ENCODE peak calls at places on chromosomes 16 and 17, in six cellular contexts. I is upper lobe of left lung, U is adrenal gland, O is GM12878, B is H9, E is progenitor cell of endocrine pancreas. A is an unnamed sample.

GRCh38 chr16:76856112-76856511 is 334.9 kb upstream of the MON1B start:
- DNase-seq in I (no peak), U (no peak), O (no peak), B (no peak), E (no peak), A (no peak)

GRCh38 chr16:89257281-89257731 is 39.8 kb downstream of the ZNF778 start:
- DNase-seq in I (no peak), U (no peak), O (no peak), B (peak), E (no peak), A (no peak)

GRCh38 chr17:30188211-30188939 is 47.1 kb downstream of the SLC6A4 start:
- DNase-seq in I (no peak), U (no peak), O (no peak), B (no peak), E (no peak), A (no peak)

GRCh38 chr17:34401165-34401564 is 38.1 kb upstream of the CCL1 start:
- DNase-seq in I (no peak), U (no peak), O (no peak), B (peak), E (no peak), A (no peak)

GRCh38 chr16:49858200-49859129 is 2.6 kb upstream of the ZNF423 start:
- DNase-seq in I (no peak), U (peak), O (no peak), B (peak), E (peak), A (peak)

GRCh38 chr17:51869387-51869786 is 289.1 kb downstream of the CA10 start:
- DNase-seq in I (no peak), U (no peak), O (no peak), B (peak), E (peak), A (no peak)

GRCh38 chr17:67245694-67246397 is 850 bp upstream of the HELZ start:
- DNase-seq in I (peak), U (no peak), O (no peak), B (peak), E (peak), A (peak)

GRCh38 chr16:79571065-79571697 is 29.4 kb downstream of the MAF start:
- DNase-seq in I (no peak), U (peak), O (no peak), B (no peak), E (no peak), A (peak)

GRCh38 chr17:37239690-37240344 is 136.0 kb upstream of the C17orf78 start:
- DNase-seq in I (no peak), U (peak), O (no peak), B (no peak), E (no peak), A (no peak)

GRCh38 chr16:19559242-19559910 is 3.9 kb downstream of the VPS35L start:
- DNase-seq in I (no peak), U (no peak), O (no peak), B (no peak), E (no peak), A (no peak)

GRCh38 chr16:79932564-79932963 is 332.0 kb upstream of the MAF start:
- DNase-seq in I (no peak), U (no peak), O (no peak), B (no peak), E (no peak), A (no peak)

GRCh38 chr16:24075302-24075701 is 180.8 kb upstream of the CACNG3 start:
- DNase-seq in I (no peak), U (no peak), O (no peak), B (peak), E (no peak), A (no peak)

GRCh38 chr17:64778367-64779290 is 116.5 kb upstream of the SMURF2 start:
- DNase-seq in I (no peak), U (no peak), O (no peak), B (peak), E (peak), A (peak)

GRCh38 chr17:76147211-76148014 is 6.4 kb upstream of the FOXJ1 start:
- DNase-seq in I (no peak), U (no peak), O (no peak), B (peak), E (no peak), A (no peak)

GRCh38 chr17:36937961-36938565 is 788 bp downstream of the LHX1 start:
- DNase-seq in I (no peak), U (no peak), O (no peak), B (peak), E (no peak), A (no peak)

GRCh38 chr16:79451196-79451816 is 149.2 kb downstream of the MAF start:
- DNase-seq in I (no peak), U (no peak), O (peak), B (no peak), E (no peak), A (no peak)

GRCh38 chr16:69922200-69922599 is 28.9 kb upstream of the CLEC18A start:
- DNase-seq in I (no peak), U (no peak), O (no peak), B (no peak), E (no peak), A (no peak)

GRCh38 chr16:2428051-2428786 is 1.0 kb upstream of the CCNF start:
- DNase-seq in I (peak), U (no peak), O (no peak), B (peak), E (peak), A (no peak)

GRCh38 chr16:88390760-88391496 is 8.2 kb downstream of the ZNF469 start:
- DNase-seq in I (no peak), U (no peak), O (no peak), B (no peak), E (no peak), A (peak)

GRCh38 chr16:88638323-88639230 is at the start of gene IL17C:
- DNase-seq in I (peak), U (no peak), O (no peak), B (peak), E (no peak), A (no peak)

GRCh38 chr17:73595068-73595865 is 49.0 kb downstream of the SDK2 start:
- DNase-seq in I (no peak), U (no peak), O (no peak), B (peak), E (peak), A (peak)

GRCh38 chr16:82152641-82153094 is 17.4 kb downstream of the MPHOSPH6 start:
- DNase-seq in I (no peak), U (peak), O (no peak), B (no peak), E (no peak), A (no peak)

GRCh38 chr16:55605756-55606155 is 39.3 kb downstream of the CAPNS2 start:
- DNase-seq in I (no peak), U (no peak), O (no peak), B (no peak), E (no peak), A (no peak)

GRCh38 chr16:28924762-28925385 is at the start of gene RABEP2:
- DNase-seq in I (peak), U (peak), O (no peak), B (peak), E (peak), A (peak)

GRCh38 chr17:82754297-82755208 is 2.7 kb downstream of the TBCD start:
- DNase-seq in I (no peak), U (no peak), O (no peak), B (peak), E (no peak), A (no peak)

GRCh38 chr17:81033535-81034167 is 1.3 kb upstream of the BAIAP2 start:
- DNase-seq in I (peak), U (no peak), O (no peak), B (no peak), E (no peak), A (no peak)

GRCh38 chr16:88349903-88350900 is 32.6 kb upstream of the ZNF469 start:
- DNase-seq in I (no peak), U (no peak), O (no peak), B (no peak), E (no peak), A (peak)

GRCh38 chr17:61314368-61315078 is 85.1 kb upstream of the TBX2 start:
- DNase-seq in I (peak), U (peak), O (no peak), B (no peak), E (no peak), A (peak)
- TF ChIP-seq CTCF in I (no peak), U (peak), O (no peak), B (no peak), E (no peak), A (peak)

DNA sequence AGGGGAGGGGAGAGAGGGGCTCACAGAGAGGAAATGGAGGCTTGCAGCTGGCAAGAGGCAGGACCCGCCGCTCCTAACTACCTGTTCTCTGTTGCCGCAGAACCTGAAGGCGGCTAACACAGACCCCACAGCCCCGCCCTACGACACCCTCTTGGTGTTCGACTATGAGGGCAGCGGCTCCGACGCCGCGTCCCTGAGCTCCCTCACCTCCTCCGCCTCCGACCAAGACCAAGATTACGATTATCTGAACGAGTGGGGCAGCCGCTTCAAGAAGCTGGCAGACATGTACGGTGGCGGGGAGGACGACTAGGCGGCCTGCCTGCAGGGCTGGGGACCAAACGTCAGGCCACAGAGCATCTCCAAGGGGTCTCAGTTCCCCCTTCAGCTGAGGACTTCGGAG is 39.0 kb upstream of the CDH1 start:
- DNase-seq in I (no peak), U (no peak), O (no peak), B (no peak), E (no peak), A (no peak)
- TF ChIP-seq CTCF in I (no peak), U (no peak), O (no peak), B (no peak), E (no peak), A (no peak)

GRCh38 chr17:7484964-7485377 is 805 bp downstream of the POLR2A start:
- DNase-seq in I (no peak), U (no peak), O (no peak), B (no peak), E (no peak), A (no peak)
- TF ChIP-seq CTCF in I (peak), U (no peak), O (no peak), B (no peak), E (peak), A (no peak)

GRCh38 chr17:44205962-44206824 is 6.5 kb upstream of the ATXN7L3 start:
- DNase-seq in I (no peak), U (no peak), O (no peak), B (no peak), E (no peak), A (no peak)
- TF ChIP-seq CTCF in I (no peak), U (no peak), O (no peak), B (peak), E (peak), A (no peak)

GRCh38 chr16:66473654-66474519 is 46.8 kb downstream of the BEAN1 start:
- DNase-seq in I (no peak), U (no peak), O (no peak), B (no peak), E (no peak), A (no peak)
- TF ChIP-seq CTCF in I (no peak), U (no peak), O (no peak), B (no peak), E (no peak), A (no peak)